ENCODE peak calls at places on chromosomes 6 and 20, in nine cellular contexts. One of them, this sample, is unnamed.
A peak's percentile ranks its signal among the peaks of the same experiment; 100 is the strongest.

GRCh38 chr6:65638047-65638831 is 68.8 kb downstream of the EYS start:
- DNase-seq in left colon: peak; percentile 50
- DNase-seq in CD8-positive, alpha-beta T cell: no peak
- DNase-seq in foreskin fibroblast: no peak
- DNase-seq in GM04503: no peak
- DNase-seq in COR-L47: no peak
- DNase-seq in GM12891: no peak
- DNase-seq in psoas muscle: no peak
- DNase-seq in activated CD8-positive, alpha-beta memory T cell treated with anti-CD3 and anti-CD28 coated beads for 1 hour: no peak
- DNase-seq in this sample: no peak

GRCh38 chr20:18669241-18670019 is 81.6 kb downstream of the DTD1 start:
- DNase-seq in left colon: no peak
- DNase-seq in CD8-positive, alpha-beta T cell: no peak
- DNase-seq in foreskin fibroblast: no peak
- DNase-seq in GM04503: no peak
- DNase-seq in COR-L47: no peak
- DNase-seq in GM12891: no peak
- DNase-seq in psoas muscle: no peak
- DNase-seq in activated CD8-positive, alpha-beta memory T cell treated with anti-CD3 and anti-CD28 coated beads for 1 hour: no peak
- DNase-seq in this sample: no peak

GRCh38 chr6:146200136-146200708 is 171.4 kb downstream of the GRM1 start:
- DNase-seq in left colon: no peak
- DNase-seq in CD8-positive, alpha-beta T cell: no peak
- DNase-seq in foreskin fibroblast: no peak
- DNase-seq in GM04503: no peak
- DNase-seq in COR-L47: peak; percentile 9
- DNase-seq in GM12891: no peak
- DNase-seq in psoas muscle: no peak
- DNase-seq in activated CD8-positive, alpha-beta memory T cell treated with anti-CD3 and anti-CD28 coated beads for 1 hour: no peak
- DNase-seq in this sample: no peak

GRCh38 chr6:52725133-52725529 is 38.1 kb downstream of the GSTA2 start:
- DNase-seq in left colon: no peak
- DNase-seq in CD8-positive, alpha-beta T cell: no peak
- DNase-seq in foreskin fibroblast: peak; percentile 21
- DNase-seq in GM04503: no peak
- DNase-seq in COR-L47: no peak
- DNase-seq in GM12891: no peak
- DNase-seq in psoas muscle: no peak
- DNase-seq in activated CD8-positive, alpha-beta memory T cell treated with anti-CD3 and anti-CD28 coated beads for 1 hour: no peak
- DNase-seq in this sample: no peak

GRCh38 chr6:158819977-158820632 is 937 bp upstream of the EZR start:
- DNase-seq in left colon: no peak
- DNase-seq in CD8-positive, alpha-beta T cell: no peak
- DNase-seq in foreskin fibroblast: peak; percentile 25
- DNase-seq in GM04503: no peak
- DNase-seq in COR-L47: no peak
- DNase-seq in GM12891: no peak
- DNase-seq in psoas muscle: no peak
- DNase-seq in activated CD8-positive, alpha-beta memory T cell treated with anti-CD3 and anti-CD28 coated beads for 1 hour: no peak
- DNase-seq in this sample: no peak

GRCh38 chr20:16475225-16475624 is 98.0 kb downstream of the KIF16B start:
- DNase-seq in left colon: no peak
- DNase-seq in CD8-positive, alpha-beta T cell: no peak
- DNase-seq in foreskin fibroblast: peak; percentile 49
- DNase-seq in GM04503: no peak
- DNase-seq in COR-L47: no peak
- DNase-seq in GM12891: no peak
- DNase-seq in psoas muscle: no peak
- DNase-seq in activated CD8-positive, alpha-beta memory T cell treated with anti-CD3 and anti-CD28 coated beads for 1 hour: no peak
- DNase-seq in this sample: peak; percentile 45

GRCh38 chr6:111589366-111589765 is 16.3 kb downstream of the TRAF3IP2 start:
- DNase-seq in left colon: no peak
- DNase-seq in CD8-positive, alpha-beta T cell: no peak
- DNase-seq in foreskin fibroblast: peak; percentile 96
- DNase-seq in GM04503: peak; percentile 80
- DNase-seq in COR-L47: no peak
- DNase-seq in GM12891: no peak
- DNase-seq in psoas muscle: peak; percentile 69
- DNase-seq in activated CD8-positive, alpha-beta memory T cell treated with anti-CD3 and anti-CD28 coated beads for 1 hour: no peak
- DNase-seq in this sample: no peak

GRCh38 chr6:5766260-5766659 is 240.5 kb downstream of the NRN1 start:
- DNase-seq in left colon: no peak
- DNase-seq in CD8-positive, alpha-beta T cell: no peak
- DNase-seq in foreskin fibroblast: no peak
- DNase-seq in GM04503: no peak
- DNase-seq in COR-L47: no peak
- DNase-seq in GM12891: no peak
- DNase-seq in psoas muscle: no peak
- DNase-seq in activated CD8-positive, alpha-beta memory T cell treated with anti-CD3 and anti-CD28 coated beads for 1 hour: no peak
- DNase-seq in this sample: no peak

GRCh38 chr6:47780510-47781356 is 1.1 kb upstream of the OPN5 start:
- DNase-seq in left colon: peak; percentile 26
- DNase-seq in CD8-positive, alpha-beta T cell: no peak
- DNase-seq in foreskin fibroblast: peak; percentile 84
- DNase-seq in GM04503: peak; percentile 27
- DNase-seq in COR-L47: peak; percentile 58
- DNase-seq in GM12891: no peak
- DNase-seq in psoas muscle: no peak
- DNase-seq in activated CD8-positive, alpha-beta memory T cell treated with anti-CD3 and anti-CD28 coated beads for 1 hour: no peak
- DNase-seq in this sample: peak; percentile 4

GRCh38 chr6:33290459-33290858 is 1.1 kb downstream of the PFDN6 start:
- DNase-seq in left colon: no peak
- DNase-seq in CD8-positive, alpha-beta T cell: no peak
- DNase-seq in foreskin fibroblast: no peak
- DNase-seq in GM04503: no peak
- DNase-seq in COR-L47: no peak
- DNase-seq in GM12891: no peak
- DNase-seq in psoas muscle: no peak
- DNase-seq in activated CD8-positive, alpha-beta memory T cell treated with anti-CD3 and anti-CD28 coated beads for 1 hour: no peak
- DNase-seq in this sample: no peak

GRCh38 chr6:13005994-13006393 is 289.4 kb downstream of the PHACTR1 start:
- DNase-seq in left colon: no peak
- DNase-seq in CD8-positive, alpha-beta T cell: no peak
- DNase-seq in foreskin fibroblast: no peak
- DNase-seq in GM04503: no peak
- DNase-seq in COR-L47: peak; percentile 81
- DNase-seq in GM12891: no peak
- DNase-seq in psoas muscle: no peak
- DNase-seq in activated CD8-positive, alpha-beta memory T cell treated with anti-CD3 and anti-CD28 coated beads for 1 hour: no peak
- DNase-seq in this sample: no peak

GRCh38 chr6:87762116-87762515 is 60.1 kb upstream of the AKIRIN2 start:
- DNase-seq in left colon: no peak
- DNase-seq in CD8-positive, alpha-beta T cell: no peak
- DNase-seq in foreskin fibroblast: no peak
- DNase-seq in GM04503: no peak
- DNase-seq in COR-L47: no peak
- DNase-seq in GM12891: no peak
- DNase-seq in psoas muscle: no peak
- DNase-seq in activated CD8-positive, alpha-beta memory T cell treated with anti-CD3 and anti-CD28 coated beads for 1 hour: no peak
- DNase-seq in this sample: no peak

GRCh38 chr20:18657575-18657974 is 69.7 kb downstream of the DTD1 start:
- DNase-seq in left colon: no peak
- DNase-seq in CD8-positive, alpha-beta T cell: no peak
- DNase-seq in foreskin fibroblast: peak; percentile 39
- DNase-seq in GM04503: no peak
- DNase-seq in COR-L47: no peak
- DNase-seq in GM12891: no peak
- DNase-seq in psoas muscle: no peak
- DNase-seq in activated CD8-positive, alpha-beta memory T cell treated with anti-CD3 and anti-CD28 coated beads for 1 hour: no peak
- DNase-seq in this sample: no peak

GRCh38 chr6:68134796-68135195 is 500.3 kb upstream of the ADGRB3 start:
- DNase-seq in left colon: no peak
- DNase-seq in CD8-positive, alpha-beta T cell: no peak
- DNase-seq in foreskin fibroblast: peak; percentile 6
- DNase-seq in GM04503: no peak
- DNase-seq in COR-L47: no peak
- DNase-seq in GM12891: no peak
- DNase-seq in psoas muscle: no peak
- DNase-seq in activated CD8-positive, alpha-beta memory T cell treated with anti-CD3 and anti-CD28 coated beads for 1 hour: no peak
- DNase-seq in this sample: no peak

GRCh38 chr6:156718647-156719394 is 58.4 kb upstream of the ARID1B start:
- DNase-seq in left colon: peak; percentile 24
- DNase-seq in CD8-positive, alpha-beta T cell: no peak
- DNase-seq in foreskin fibroblast: peak; percentile 17
- DNase-seq in GM04503: peak; percentile 34
- DNase-seq in COR-L47: no peak
- DNase-seq in GM12891: no peak
- DNase-seq in psoas muscle: peak; percentile 68
- DNase-seq in activated CD8-positive, alpha-beta memory T cell treated with anti-CD3 and anti-CD28 coated beads for 1 hour: no peak
- DNase-seq in this sample: no peak

GRCh38 chr6:40373267-40373666 is 213.9 kb downstream of the LRFN2 start:
- DNase-seq in left colon: no peak
- DNase-seq in CD8-positive, alpha-beta T cell: no peak
- DNase-seq in foreskin fibroblast: no peak
- DNase-seq in GM04503: no peak
- DNase-seq in COR-L47: no peak
- DNase-seq in GM12891: no peak
- DNase-seq in psoas muscle: no peak
- DNase-seq in activated CD8-positive, alpha-beta memory T cell treated with anti-CD3 and anti-CD28 coated beads for 1 hour: no peak
- DNase-seq in this sample: no peak

GRCh38 chr20:32685541-32686529 is 12.1 kb upstream of the C20orf203 start:
- DNase-seq in left colon: no peak
- DNase-seq in CD8-positive, alpha-beta T cell: no peak
- DNase-seq in foreskin fibroblast: peak; percentile 96
- DNase-seq in GM04503: peak; percentile 88
- DNase-seq in COR-L47: no peak
- DNase-seq in GM12891: no peak
- DNase-seq in psoas muscle: peak; percentile 56
- DNase-seq in activated CD8-positive, alpha-beta memory T cell treated with anti-CD3 and anti-CD28 coated beads for 1 hour: no peak
- DNase-seq in this sample: no peak

GRCh38 chr6:79250107-79250514 is 15.6 kb upstream of the HMGN3 start:
- DNase-seq in left colon: no peak
- DNase-seq in CD8-positive, alpha-beta T cell: no peak
- DNase-seq in foreskin fibroblast: no peak
- DNase-seq in GM04503: no peak
- DNase-seq in COR-L47: no peak
- DNase-seq in GM12891: no peak
- DNase-seq in psoas muscle: no peak
- DNase-seq in activated CD8-positive, alpha-beta memory T cell treated with anti-CD3 and anti-CD28 coated beads for 1 hour: no peak
- DNase-seq in this sample: no peak

GRCh38 chr6:30678964-30679726 is 6.3 kb upstream of the DHX16 start:
- DNase-seq in left colon: peak; percentile 89
- DNase-seq in CD8-positive, alpha-beta T cell: peak; percentile 91
- DNase-seq in foreskin fibroblast: peak; percentile 91
- DNase-seq in GM04503: no peak
- DNase-seq in COR-L47: peak; percentile 51
- DNase-seq in GM12891: peak; percentile 77
- DNase-seq in psoas muscle: peak; percentile 88
- DNase-seq in activated CD8-positive, alpha-beta memory T cell treated with anti-CD3 and anti-CD28 coated beads for 1 hour: peak; percentile 76
- DNase-seq in this sample: peak; percentile 23

GRCh38 chr6:141848029-141848890 is 284.5 kb upstream of the GJE1 start:
- DNase-seq in left colon: no peak
- DNase-seq in CD8-positive, alpha-beta T cell: no peak
- DNase-seq in foreskin fibroblast: peak; percentile 1
- DNase-seq in GM04503: no peak
- DNase-seq in COR-L47: no peak
- DNase-seq in GM12891: no peak
- DNase-seq in psoas muscle: no peak
- DNase-seq in activated CD8-positive, alpha-beta memory T cell treated with anti-CD3 and anti-CD28 coated beads for 1 hour: no peak
- DNase-seq in this sample: no peak

GRCh38 chr6:1502041-1502440 is 107.7 kb upstream of the FOXC1 start:
- DNase-seq in left colon: no peak
- DNase-seq in CD8-positive, alpha-beta T cell: no peak
- DNase-seq in foreskin fibroblast: peak; percentile 62
- DNase-seq in GM04503: no peak
- DNase-seq in COR-L47: no peak
- DNase-seq in GM12891: no peak
- DNase-seq in psoas muscle: no peak
- DNase-seq in activated CD8-positive, alpha-beta memory T cell treated with anti-CD3 and anti-CD28 coated beads for 1 hour: no peak
- DNase-seq in this sample: no peak

GRCh38 chr6:36590237-36590636 is 3.9 kb upstream of the SRSF3 start:
- DNase-seq in left colon: no peak
- DNase-seq in CD8-positive, alpha-beta T cell: no peak
- DNase-seq in foreskin fibroblast: peak; percentile 89
- DNase-seq in GM04503: no peak
- DNase-seq in COR-L47: no peak
- DNase-seq in GM12891: no peak
- DNase-seq in psoas muscle: no peak
- DNase-seq in activated CD8-positive, alpha-beta memory T cell treated with anti-CD3 and anti-CD28 coated beads for 1 hour: no peak
- DNase-seq in this sample: no peak

GRCh38 chr6:31068738-31069340 is 43.5 kb downstream of the C6orf15 start:
- DNase-seq in left colon: peak; percentile 84
- DNase-seq in CD8-positive, alpha-beta T cell: peak; percentile 37
- DNase-seq in foreskin fibroblast: peak; percentile 87
- DNase-seq in GM04503: no peak
- DNase-seq in COR-L47: peak; percentile 79
- DNase-seq in GM12891: peak; percentile 79
- DNase-seq in psoas muscle: peak; percentile 75
- DNase-seq in activated CD8-positive, alpha-beta memory T cell treated with anti-CD3 and anti-CD28 coated beads for 1 hour: peak; percentile 14
- DNase-seq in this sample: peak; percentile 58

GRCh38 chr20:34615477-34615876 is 57.0 kb downstream of the MAP1LC3A start:
- DNase-seq in left colon: no peak
- DNase-seq in CD8-positive, alpha-beta T cell: no peak
- DNase-seq in foreskin fibroblast: peak; percentile 39
- DNase-seq in GM04503: no peak
- DNase-seq in COR-L47: no peak
- DNase-seq in GM12891: no peak
- DNase-seq in psoas muscle: no peak
- DNase-seq in activated CD8-positive, alpha-beta memory T cell treated with anti-CD3 and anti-CD28 coated beads for 1 hour: no peak
- DNase-seq in this sample: no peak

GRCh38 chr6:156880913-156881312 is 103.7 kb downstream of the ARID1B start:
- DNase-seq in left colon: no peak
- DNase-seq in CD8-positive, alpha-beta T cell: no peak
- DNase-seq in foreskin fibroblast: no peak
- DNase-seq in GM04503: no peak
- DNase-seq in COR-L47: no peak
- DNase-seq in GM12891: no peak
- DNase-seq in psoas muscle: no peak
- DNase-seq in activated CD8-positive, alpha-beta memory T cell treated with anti-CD3 and anti-CD28 coated beads for 1 hour: no peak
- DNase-seq in this sample: no peak

GRCh38 chr6:90039911-90040310 is 145.6 kb downstream of the GJA10 start:
- DNase-seq in left colon: no peak
- DNase-seq in CD8-positive, alpha-beta T cell: no peak
- DNase-seq in foreskin fibroblast: no peak
- DNase-seq in GM04503: peak; percentile 56
- DNase-seq in COR-L47: no peak
- DNase-seq in GM12891: no peak
- DNase-seq in psoas muscle: no peak
- DNase-seq in activated CD8-positive, alpha-beta memory T cell treated with anti-CD3 and anti-CD28 coated beads for 1 hour: no peak
- DNase-seq in this sample: no peak

This sample was measured in NCI-H2227 treated with DMSO at 0.1 percent for 48 hours.